ENCODE peak calls at places on chromosomes 1 and 21, in six cellular contexts. One of them, this sample, is unnamed.

GRCh38 chr1:153032677-153033308 is 1.8 kb downstream of the SPRR1B start:
- DNase-seq in esophagus muscularis mucosa: no peak
- DNase-seq in T-helper 2 cell: no peak
- DNase-seq in caudate nucleus: peak; percentile 11
- DNase-seq in tibial artery: no peak
- DNase-seq in astrocyte of the spinal cord: peak; percentile 50
- DNase-seq in this sample: peak; percentile 88

GRCh38 chr1:28392027-28392652 is 22.6 kb downstream of the PHACTR4 start:
- DNase-seq in esophagus muscularis mucosa: no peak
- DNase-seq in tibial artery: no peak
- DNase-seq in caudate nucleus: no peak
- DNase-seq in astrocyte of the spinal cord: peak; percentile 79
- DNase-seq in T-helper 2 cell: no peak
- DNase-seq in this sample: peak; percentile 55

GRCh38 chr1:182629674-182630073 is 25.5 kb upstream of the RGS16 start:
- DNase-seq in tibial artery: no peak
- DNase-seq in T-helper 2 cell: no peak
- DNase-seq in caudate nucleus: no peak
- DNase-seq in astrocyte of the spinal cord: no peak
- DNase-seq in esophagus muscularis mucosa: no peak
- DNase-seq in this sample: no peak

GRCh38 chr21:41068411-41069304 is 99.3 kb upstream of the BACE2 start:
- DNase-seq in T-helper 2 cell: no peak
- DNase-seq in esophagus muscularis mucosa: peak; percentile 77
- DNase-seq in astrocyte of the spinal cord: peak; percentile 58
- DNase-seq in tibial artery: peak; percentile 78
- DNase-seq in caudate nucleus: peak; percentile 82
- DNase-seq in this sample: peak; percentile 74

GRCh38 chr1:231970684-231971083 is 344.1 kb downstream of the DISC1 start:
- DNase-seq in tibial artery: no peak
- DNase-seq in caudate nucleus: no peak
- DNase-seq in esophagus muscularis mucosa: no peak
- DNase-seq in T-helper 2 cell: no peak
- DNase-seq in astrocyte of the spinal cord: no peak
- DNase-seq in this sample: no peak

GRCh38 chr1:171506525-171507304 is 21.4 kb downstream of the PRRC2C start:
- DNase-seq in astrocyte of the spinal cord: peak; percentile 44
- DNase-seq in tibial artery: no peak
- DNase-seq in esophagus muscularis mucosa: no peak
- DNase-seq in caudate nucleus: no peak
- DNase-seq in T-helper 2 cell: no peak
- DNase-seq in this sample: no peak

GRCh38 chr1:54037476-54037875 is 15.5 kb downstream of the TMEM59 start:
- DNase-seq in tibial artery: no peak
- DNase-seq in T-helper 2 cell: no peak
- DNase-seq in caudate nucleus: no peak
- DNase-seq in esophagus muscularis mucosa: no peak
- DNase-seq in astrocyte of the spinal cord: peak; percentile 42
- DNase-seq in this sample: no peak

GRCh38 chr1:75855010-75855409 is 58.3 kb downstream of the MSH4 start:
- DNase-seq in esophagus muscularis mucosa: no peak
- DNase-seq in astrocyte of the spinal cord: peak; percentile 7
- DNase-seq in caudate nucleus: no peak
- DNase-seq in tibial artery: no peak
- DNase-seq in T-helper 2 cell: no peak
- DNase-seq in this sample: peak; percentile 38

GRCh38 chr1:221816899-221817298 is 75.0 kb upstream of the DUSP10 start:
- DNase-seq in esophagus muscularis mucosa: no peak
- DNase-seq in T-helper 2 cell: no peak
- DNase-seq in caudate nucleus: no peak
- DNase-seq in tibial artery: no peak
- DNase-seq in astrocyte of the spinal cord: peak; percentile 92
- DNase-seq in this sample: peak; percentile 51

GRCh38 chr1:219575563-219575962 is 37.3 kb downstream of the ZC3H11B start:
- DNase-seq in astrocyte of the spinal cord: no peak
- DNase-seq in T-helper 2 cell: no peak
- DNase-seq in tibial artery: no peak
- DNase-seq in caudate nucleus: no peak
- DNase-seq in esophagus muscularis mucosa: no peak
- DNase-seq in this sample: no peak

This sample was measured in RWPE1.